ENCODE peak calls at places on chromosomes 7 and 10, in five cellular contexts. One of them, this sample, is unnamed.

GRCh38 chr7:5422324-5423271 is 1.0 kb downstream of the TNRC18 start:
- DNase-seq in heart left ventricle: no peak
- DNase-seq in sigmoid colon: no peak
- DNase-seq in adrenal gland: peak
- DNase-seq in uterus: peak
- DNase-seq in this sample: no peak

GRCh38 chr7:91266931-91267557 is 2.8 kb downstream of the FZD1 start:
- DNase-seq in heart left ventricle: peak
- DNase-seq in adrenal gland: no peak
- DNase-seq in uterus: no peak
- DNase-seq in sigmoid colon: peak
- DNase-seq in this sample: no peak

GRCh38 chr7:99244942-99245341 is 27.7 kb upstream of the MYH16 start:
- DNase-seq in adrenal gland: no peak
- DNase-seq in heart left ventricle: peak
- DNase-seq in sigmoid colon: no peak
- DNase-seq in uterus: no peak
- DNase-seq in this sample: no peak

GRCh38 chr7:114229251-114229650 is 185.4 kb upstream of the FOXP2 start:
- DNase-seq in adrenal gland: no peak
- DNase-seq in uterus: no peak
- DNase-seq in heart left ventricle: no peak
- DNase-seq in sigmoid colon: no peak
- DNase-seq in this sample: no peak

GRCh38 chr7:91657386-91658120 is 222.9 kb downstream of the MTERF1 start:
- DNase-seq in heart left ventricle: no peak
- DNase-seq in uterus: no peak
- DNase-seq in sigmoid colon: no peak
- DNase-seq in adrenal gland: no peak
- DNase-seq in this sample: no peak

GRCh38 chr10:28533571-28534304 is 820 bp downstream of the WAC start:
- DNase-seq in sigmoid colon: peak
- DNase-seq in heart left ventricle: peak
- DNase-seq in adrenal gland: peak
- DNase-seq in uterus: peak
- DNase-seq in this sample: no peak

GRCh38 chr10:10605551-10606081 is 412.1 kb upstream of the CELF2 start:
- DNase-seq in sigmoid colon: peak
- DNase-seq in adrenal gland: no peak
- DNase-seq in uterus: peak
- DNase-seq in heart left ventricle: no peak
- DNase-seq in this sample: no peak

GRCh38 chr10:110076559-110077318 is 69.0 kb downstream of the ADD3 start:
- DNase-seq in uterus: peak
- DNase-seq in sigmoid colon: peak
- DNase-seq in adrenal gland: peak
- DNase-seq in heart left ventricle: no peak
- DNase-seq in this sample: peak

GRCh38 chr10:2867788-2868299 is 199.5 kb upstream of the PFKP start:
- DNase-seq in sigmoid colon: no peak
- DNase-seq in adrenal gland: no peak
- DNase-seq in heart left ventricle: no peak
- DNase-seq in uterus: no peak
- DNase-seq in this sample: no peak

GRCh38 chr10:131998050-131998844 is 16.5 kb upstream of the BNIP3 start:
- DNase-seq in uterus: no peak
- DNase-seq in heart left ventricle: no peak
- DNase-seq in adrenal gland: no peak
- DNase-seq in sigmoid colon: peak
- DNase-seq in this sample: no peak

GRCh38 chr7:44283381-44284211 is 41.8 kb downstream of the CAMK2B start:
- DNase-seq in uterus: peak
- DNase-seq in adrenal gland: peak
- DNase-seq in sigmoid colon: peak
- DNase-seq in heart left ventricle: peak
- DNase-seq in this sample: no peak

GRCh38 chr10:79138449-79139123 is 69.8 kb downstream of the ZMIZ1 start:
- DNase-seq in uterus: no peak
- DNase-seq in adrenal gland: no peak
- DNase-seq in heart left ventricle: no peak
- DNase-seq in sigmoid colon: no peak
- DNase-seq in this sample: no peak

GRCh38 chr10:79137404-79137803 is 68.6 kb downstream of the ZMIZ1 start:
- DNase-seq in uterus: no peak
- DNase-seq in heart left ventricle: no peak
- DNase-seq in sigmoid colon: no peak
- DNase-seq in adrenal gland: no peak
- DNase-seq in this sample: no peak

GRCh38 chr10:79136227-79137005 is 67.7 kb downstream of the ZMIZ1 start:
- DNase-seq in sigmoid colon: no peak
- DNase-seq in heart left ventricle: no peak
- DNase-seq in uterus: no peak
- DNase-seq in adrenal gland: no peak
- DNase-seq in this sample: no peak

GRCh38 chr10:79139124-79139835 is 70.5 kb downstream of the ZMIZ1 start:
- DNase-seq in adrenal gland: peak
- DNase-seq in uterus: peak
- DNase-seq in sigmoid colon: peak
- DNase-seq in heart left ventricle: peak
- DNase-seq in this sample: no peak

GRCh38 chr10:79137826-79138225 is 69.1 kb downstream of the ZMIZ1 start:
- DNase-seq in uterus: no peak
- DNase-seq in adrenal gland: peak
- DNase-seq in heart left ventricle: no peak
- DNase-seq in sigmoid colon: peak
- DNase-seq in this sample: no peak
- TF ChIP-seq POLR2A in uterus: no peak
- TF ChIP-seq POLR2A in adrenal gland: no peak
- TF ChIP-seq POLR2A in heart left ventricle: no peak
- TF ChIP-seq POLR2A in sigmoid colon: no peak
- TF ChIP-seq POLR2A in this sample: no peak

DNA sequence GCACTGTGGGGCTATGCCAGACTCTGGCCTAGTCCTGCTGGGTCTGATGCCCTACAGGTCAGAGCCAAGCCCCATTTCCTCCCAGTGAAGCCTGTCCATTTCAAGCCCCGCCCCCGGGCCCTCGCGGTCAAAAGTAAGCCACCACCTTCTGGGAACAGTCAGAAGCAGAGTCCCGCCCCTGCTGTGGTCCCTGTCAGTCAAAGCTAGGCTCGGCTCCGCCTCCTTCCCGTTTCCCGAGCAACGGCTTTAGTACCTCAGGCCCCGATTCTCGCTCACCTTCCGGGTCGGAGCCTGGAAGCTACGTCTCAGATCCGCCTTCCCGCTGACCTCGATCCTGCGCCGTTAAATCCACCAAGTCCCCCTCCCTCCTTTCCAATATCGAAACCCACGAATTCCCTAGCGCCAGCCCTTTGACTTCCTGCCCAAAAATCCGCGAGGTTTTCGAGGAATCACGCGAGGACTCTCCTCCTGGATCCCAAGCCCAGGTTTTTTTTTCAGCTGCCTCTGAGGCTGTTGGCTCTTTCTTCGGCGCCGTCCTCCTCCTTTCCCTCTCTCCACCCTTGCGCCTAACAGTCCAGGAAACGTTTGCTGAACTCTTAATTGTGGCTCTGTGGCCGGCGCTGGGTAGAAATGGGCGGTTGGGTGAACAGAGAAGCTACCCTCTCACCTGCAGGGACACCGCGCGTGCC is 11.8 kb downstream of the SFXN3 start:
- DNase-seq in adrenal gland: peak
- DNase-seq in sigmoid colon: peak
- DNase-seq in heart left ventricle: peak
- DNase-seq in uterus: peak
- DNase-seq in this sample: peak
- TF ChIP-seq POLR2A in adrenal gland: peak
- TF ChIP-seq POLR2A in sigmoid colon: peak
- TF ChIP-seq POLR2A in heart left ventricle: peak
- TF ChIP-seq POLR2A in uterus: peak
- TF ChIP-seq POLR2A in this sample: peak

DNA sequence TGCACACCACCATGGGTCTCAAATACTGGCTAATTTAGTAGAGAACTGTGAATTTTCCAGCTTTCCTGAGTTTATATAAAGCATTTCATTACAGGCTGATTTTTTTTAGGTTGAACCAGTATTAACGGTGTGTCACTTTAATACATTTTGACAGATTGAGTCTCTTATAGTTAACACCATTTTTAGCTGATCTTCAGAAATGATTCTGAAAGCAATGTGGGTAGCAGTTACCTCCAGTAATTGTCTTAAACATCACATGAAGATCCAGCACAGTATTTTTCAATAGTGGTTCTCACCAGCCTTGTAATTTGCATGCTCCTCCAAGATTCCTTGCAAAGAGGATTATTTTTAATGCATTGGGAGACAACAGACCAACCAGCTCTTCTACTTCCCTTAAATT is 693.6 kb downstream of the PHTF2 start:
- DNase-seq in uterus: no peak
- DNase-seq in sigmoid colon: no peak
- DNase-seq in adrenal gland: no peak
- DNase-seq in heart left ventricle: no peak
- DNase-seq in this sample: no peak
- TF ChIP-seq POLR2A in uterus: no peak
- TF ChIP-seq POLR2A in sigmoid colon: no peak
- TF ChIP-seq POLR2A in adrenal gland: no peak
- TF ChIP-seq POLR2A in heart left ventricle: no peak
- TF ChIP-seq POLR2A in this sample: no peak

GRCh38 chr7:103075337-103075918 is 488 bp downstream of the ARMC10 start:
- DNase-seq in heart left ventricle: no peak
- DNase-seq in uterus: no peak
- DNase-seq in sigmoid colon: peak
- DNase-seq in adrenal gland: peak
- DNase-seq in this sample: no peak
- TF ChIP-seq POLR2A in heart left ventricle: no peak
- TF ChIP-seq POLR2A in uterus: no peak
- TF ChIP-seq POLR2A in sigmoid colon: no peak
- TF ChIP-seq POLR2A in adrenal gland: no peak
- TF ChIP-seq POLR2A in this sample: no peak

GRCh38 chr7:8146156-8146555 is 115.8 kb downstream of the ICA1 start:
- DNase-seq in heart left ventricle: no peak
- DNase-seq in sigmoid colon: no peak
- DNase-seq in uterus: no peak
- DNase-seq in adrenal gland: no peak
- DNase-seq in this sample: no peak

GRCh38 chr7:8141070-8141469 is 120.9 kb downstream of the ICA1 start:
- DNase-seq in uterus: no peak
- DNase-seq in sigmoid colon: no peak
- DNase-seq in heart left ventricle: no peak
- DNase-seq in adrenal gland: no peak
- DNase-seq in this sample: no peak

GRCh38 chr7:8144856-8145255 is 117.1 kb downstream of the ICA1 start:
- DNase-seq in sigmoid colon: no peak
- DNase-seq in adrenal gland: no peak
- DNase-seq in uterus: no peak
- DNase-seq in heart left ventricle: no peak
- DNase-seq in this sample: no peak

GRCh38 chr7:8147004-8147403 is 115.0 kb downstream of the ICA1 start:
- DNase-seq in heart left ventricle: no peak
- DNase-seq in sigmoid colon: no peak
- DNase-seq in adrenal gland: no peak
- DNase-seq in uterus: no peak
- DNase-seq in this sample: no peak

DNA sequence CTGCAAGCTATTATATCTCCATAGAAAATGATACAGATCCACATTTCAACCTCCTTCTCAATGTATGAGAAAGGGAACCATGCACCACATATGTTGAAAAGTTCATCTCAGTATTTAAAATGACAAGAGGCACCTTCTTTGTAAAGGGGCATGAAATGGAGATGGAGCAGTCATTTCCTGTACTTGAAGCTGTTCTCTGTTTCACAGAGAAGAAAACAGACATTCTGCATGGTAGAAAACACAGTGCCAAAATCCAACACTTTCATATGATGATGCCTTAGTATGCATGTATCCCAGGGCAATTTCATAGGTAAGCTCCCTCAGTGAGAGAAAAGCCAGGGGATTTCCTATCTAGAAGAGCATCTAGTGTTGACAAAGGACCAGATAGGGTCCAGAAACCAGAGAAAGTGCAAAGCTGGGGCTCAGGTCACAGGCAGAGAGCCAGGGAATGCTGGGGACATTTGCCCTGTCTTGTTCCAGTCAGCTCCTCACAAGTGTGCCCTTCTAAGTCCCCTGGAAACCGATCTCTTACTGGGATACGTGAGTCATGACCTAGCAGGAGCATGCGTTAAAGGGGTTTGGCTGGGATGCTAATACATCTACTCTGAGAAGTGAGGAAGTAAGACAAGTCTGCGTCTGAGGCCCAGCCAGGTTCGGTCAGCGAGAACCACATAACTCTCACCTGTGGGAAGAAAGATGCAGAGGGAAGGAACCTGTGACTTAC is 118.7 kb downstream of the ICA1 start:
- DNase-seq in uterus: no peak
- DNase-seq in sigmoid colon: no peak
- DNase-seq in heart left ventricle: no peak
- DNase-seq in adrenal gland: no peak
- DNase-seq in this sample: no peak
- TF ChIP-seq POLR2A in uterus: no peak
- TF ChIP-seq POLR2A in sigmoid colon: no peak
- TF ChIP-seq POLR2A in heart left ventricle: no peak
- TF ChIP-seq POLR2A in adrenal gland: no peak
- TF ChIP-seq POLR2A in this sample: no peak

GRCh38 chr10:78721231-78721630 is 347.5 kb upstream of the ZMIZ1 start:
- DNase-seq in sigmoid colon: no peak
- DNase-seq in adrenal gland: no peak
- DNase-seq in heart left ventricle: no peak
- DNase-seq in uterus: no peak
- DNase-seq in this sample: no peak
- TF ChIP-seq POLR2A in sigmoid colon: no peak
- TF ChIP-seq POLR2A in adrenal gland: no peak
- TF ChIP-seq POLR2A in heart left ventricle: no peak
- TF ChIP-seq POLR2A in uterus: no peak
- TF ChIP-seq POLR2A in this sample: no peak

DNA sequence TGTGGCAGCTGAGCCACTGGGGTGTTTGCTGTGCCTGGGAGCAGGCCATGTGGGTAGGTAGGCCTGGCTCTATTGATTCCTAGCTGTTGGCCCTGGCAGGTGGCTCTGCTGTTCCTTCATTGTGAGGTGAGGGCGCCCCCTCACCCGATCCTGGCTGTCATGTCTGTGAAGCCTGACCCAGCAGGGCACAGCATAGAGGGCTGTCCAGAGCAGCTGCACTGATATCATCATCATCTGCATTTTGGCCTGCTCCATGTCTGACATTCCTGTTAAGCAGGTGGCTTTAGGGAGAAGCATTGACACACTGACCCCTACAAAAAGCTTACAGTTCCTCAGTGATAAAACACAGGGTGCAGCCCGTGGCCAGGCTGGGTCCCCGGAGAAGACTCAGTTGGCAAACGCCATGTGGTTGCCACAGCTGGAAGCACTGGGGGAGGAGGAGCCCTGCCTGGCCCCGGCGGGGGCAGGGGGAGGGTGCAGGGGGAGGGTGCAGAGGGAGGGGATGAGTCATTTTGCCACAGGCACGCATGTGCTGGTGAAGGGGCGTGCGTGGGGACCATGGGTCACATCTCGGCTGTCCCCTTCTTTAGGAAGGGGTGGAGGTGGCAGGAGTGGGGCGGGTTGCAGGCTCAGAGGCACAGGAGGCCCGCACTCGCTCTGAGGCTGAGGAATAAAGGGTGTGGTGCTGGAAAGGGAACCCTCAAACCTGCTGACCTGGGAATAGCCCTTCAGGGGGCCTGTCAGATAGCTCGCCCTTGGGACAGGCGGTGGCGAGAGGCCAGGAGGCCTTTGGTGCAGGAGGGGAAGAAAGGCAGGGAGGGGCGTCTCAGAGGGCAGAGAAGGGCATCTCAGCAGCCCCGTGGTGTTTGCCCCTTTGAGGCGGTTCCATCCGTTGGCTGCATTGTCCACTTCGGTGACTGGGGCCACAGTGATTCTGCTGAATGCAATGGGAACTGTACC is 31.6 kb downstream of the IKZF1 start:
- DNase-seq in heart left ventricle: no peak
- DNase-seq in uterus: no peak
- DNase-seq in adrenal gland: no peak
- DNase-seq in sigmoid colon: peak
- DNase-seq in this sample: no peak
- TF ChIP-seq POLR2A in heart left ventricle: no peak
- TF ChIP-seq POLR2A in uterus: no peak
- TF ChIP-seq POLR2A in adrenal gland: no peak
- TF ChIP-seq POLR2A in sigmoid colon: no peak
- TF ChIP-seq POLR2A in this sample: no peak